ENCODE peak calls at places on chromosomes 2 and 18, in nine cellular contexts. P is GM23248, M is hepatocyte, E is PC-9, R is neural progenitor cell, Z is fibroblast of lung, I is PC-3, B is DND-41, Y is GM23338. A is an unnamed sample.

GRCh38 chr2:166494140-166494544 is at the start of gene SCN7A:
- DNase-seq in P (peak; percentile 64), I (peak; percentile 23), Y (peak; percentile 75), E (no peak), B (no peak), R (peak; percentile 87), Z (peak; percentile 86), M (peak; percentile 77), A (no peak)

GRCh38 chr2:217951521-217952247 is 51.1 kb downstream of the TNS1 start:
- DNase-seq in M (no peak), E (peak; percentile 57), R (no peak), Y (no peak), B (no peak), P (no peak), Z (no peak), I (no peak), A (peak; percentile 80)

GRCh38 chr2:187117483-187117882 is 268.5 kb upstream of the ZSWIM2 start:
- DNase-seq in I (no peak), M (no peak), P (peak; percentile 3), Y (peak; percentile 61), E (no peak), Z (no peak), R (peak; percentile 74), B (no peak), A (no peak)

GRCh38 chr18:10444314-10445006 is 10.0 kb upstream of the APCDD1 start:
- DNase-seq in B (no peak), M (peak; percentile 24), I (no peak), Z (peak; percentile 72), E (no peak), Y (no peak), P (no peak), R (no peak), A (no peak)

GRCh38 chr18:52339891-52340371 is at the start of gene DCC:
- DNase-seq in Z (peak; percentile 71), Y (peak; percentile 82), B (no peak), E (peak; percentile 4), I (peak; percentile 43), P (peak; percentile 58), R (peak; percentile 87), M (peak; percentile 77), A (no peak)

GRCh38 chr2:37648316-37649011 is 23.0 kb downstream of the CDC42EP3 start:
- DNase-seq in B (no peak), M (no peak), E (no peak), I (no peak), R (no peak), P (peak; percentile 59), Z (peak; percentile 67), Y (no peak), A (peak; percentile 80)

GRCh38 chr18:76359909-76360308 is 135.1 kb downstream of the ZNF516 start:
- DNase-seq in M (no peak), E (no peak), R (no peak), Y (no peak), P (no peak), Z (no peak), B (no peak), I (no peak), A (no peak)

GRCh38 chr2:210195066-210195852 is 24.1 kb upstream of the KANSL1L start:
- DNase-seq in R (peak; percentile 53), B (peak; percentile 13), Z (peak; percentile 76), P (peak; percentile 73), M (peak; percentile 67), Y (peak; percentile 73), E (no peak), I (peak; percentile 60), A (no peak)

GRCh38 chr2:191806396-191806795 is 40.5 kb downstream of the CAVIN2 start:
- DNase-seq in M (no peak), I (no peak), B (no peak), Z (peak; percentile 33), R (no peak), Y (no peak), P (peak; percentile 10), E (no peak), A (no peak)

GRCh38 chr2:20040489-20041172 is 10.8 kb downstream of the LAPTM4A start:
- DNase-seq in B (no peak), R (no peak), Y (no peak), M (no peak), P (peak; percentile 66), E (no peak), I (peak; percentile 80), Z (no peak), A (no peak)

GRCh38 chr2:205857532-205857931 is 175.2 kb downstream of the NRP2 start:
- DNase-seq in B (no peak), I (no peak), M (no peak), Y (no peak), Z (no peak), R (no peak), E (no peak), P (no peak), A (no peak)

GRCh38 chr2:183780072-183780471 is 655.8 kb downstream of the NUP35 start:
- DNase-seq in R (no peak), Z (no peak), P (no peak), M (no peak), I (no peak), E (no peak), B (no peak), Y (no peak), A (no peak)

GRCh38 chr2:70498054-70498453 is 55.6 kb downstream of the TGFA start:
- DNase-seq in I (peak; percentile 82), Y (peak; percentile 72), R (peak; percentile 14), M (no peak), P (no peak), B (no peak), Z (no peak), E (no peak), A (no peak)

GRCh38 chr2:96374211-96374951 is 38.8 kb downstream of the NCAPH start:
- DNase-seq in I (peak; percentile 76), M (peak; percentile 42), P (peak; percentile 38), R (no peak), Z (peak; percentile 46), E (no peak), Y (no peak), B (no peak), A (no peak)

GRCh38 chr18:12329125-12329698 is 21.2 kb downstream of the TUBB6 start:
- DNase-seq in M (no peak), B (no peak), I (no peak), P (no peak), Y (no peak), E (no peak), Z (no peak), R (no peak), A (no peak)
- H3K36me3 ChIP-seq in M (no peaks in the 10 kb centered on the region), B (peaks cover 68% of the 10 kb centered on the region), I (peaks cover 36% of the 10 kb centered on the region), P (peaks cover 30% of the 10 kb centered on the region), Y (peaks cover 13% of the 10 kb centered on the region), E (peaks cover 13% of the 10 kb centered on the region), Z (peaks cover 30% of the 10 kb centered on the region), R (peaks cover 4% of the 10 kb centered on the region), A (peaks cover 67% of the 10 kb centered on the region)

GRCh38 chr2:38720613-38721241 is 30.4 kb downstream of the SRSF7 start:
- DNase-seq in Y (no peak), P (peak; percentile 99), R (no peak), B (no peak), I (peak; percentile 95), Z (peak; percentile 98), M (peak; percentile 76), E (peak; percentile 87), A (peak; percentile 89)

GRCh38 chr2:38719706-38720105 is 31.5 kb downstream of the SRSF7 start:
- DNase-seq in I (no peak), Z (no peak), B (no peak), P (no peak), M (no peak), R (no peak), E (no peak), Y (no peak), A (no peak)

GRCh38 chr2:38723173-38723572 is 28.0 kb downstream of the SRSF7 start:
- DNase-seq in E (no peak), M (no peak), P (no peak), R (no peak), Y (no peak), I (no peak), B (no peak), Z (no peak), A (no peak)

DNA sequence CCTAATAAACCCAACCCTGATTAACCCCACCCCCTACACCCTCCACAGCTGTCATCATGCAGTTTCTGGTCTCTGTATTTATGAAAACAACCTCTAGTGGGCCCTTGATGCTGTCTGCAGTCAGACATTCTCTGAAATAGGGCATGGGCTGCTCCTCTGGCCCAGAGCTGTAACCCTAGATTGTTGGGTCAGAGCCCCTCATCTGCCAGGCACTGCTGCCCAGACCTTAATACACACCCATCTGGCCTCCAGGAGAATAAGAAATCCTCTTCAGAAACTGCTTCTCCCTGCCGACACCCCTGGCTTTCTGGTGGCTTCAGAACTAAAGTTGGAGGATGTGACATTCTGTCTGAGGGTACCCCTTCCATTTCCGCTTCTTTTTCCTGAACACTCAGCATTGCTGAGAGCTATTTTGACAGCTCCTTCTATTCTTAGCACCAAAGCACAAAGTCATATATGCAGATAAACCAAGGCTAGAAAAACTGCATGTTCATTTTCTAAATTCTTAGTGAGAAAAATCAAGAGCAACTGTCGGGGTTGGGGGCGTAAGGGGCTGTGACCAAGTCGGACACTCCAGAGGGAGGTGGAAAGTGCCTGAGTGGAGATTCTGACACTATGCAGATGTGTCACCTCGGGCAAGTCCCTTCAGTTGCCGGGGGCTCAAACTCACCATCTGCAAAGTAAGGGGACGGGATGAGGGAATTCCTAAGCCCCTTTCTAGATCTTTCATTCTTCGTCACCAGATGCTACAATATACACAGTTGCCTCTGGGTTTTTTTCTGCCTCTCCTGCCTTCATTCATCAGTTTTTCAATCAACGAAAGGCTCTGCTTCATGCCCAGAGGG is 28.7 kb downstream of the SRSF7 start:
- DNase-seq in I (no peak), Y (no peak), B (no peak), R (no peak), Z (no peak), M (no peak), E (no peak), P (no peak), A (no peak)
- H3K4me3 ChIP-seq in I (no peak overlapping the region), Y (no peak overlapping the region), B (no peak overlapping the region), R (no peak overlapping the region), Z (no peak overlapping the region), M (no peak overlapping the region), E (no peak overlapping the region), P (no peak overlapping the region), A (no peak overlapping the region)

GRCh38 chr2:85529809-85530208 is 9.2 kb upstream of the MAT2A start:
- DNase-seq in B (no peak), I (no peak), R (no peak), Z (no peak), Y (no peak), P (no peak), E (no peak), M (no peak), A (no peak)
- H3K79me2 ChIP-seq in B (no peaks in the 10 kb centered on the region), I (no peaks in the 10 kb centered on the region), R (no peaks in the 10 kb centered on the region), Z (no peaks in the 10 kb centered on the region), Y (no peaks in the 10 kb centered on the region), P (no peaks in the 10 kb centered on the region), E (no peaks in the 10 kb centered on the region), M (no peaks in the 10 kb centered on the region), A (no peaks in the 10 kb centered on the region)

GRCh38 chr2:152664725-152665124 is 52.5 kb downstream of the PRPF40A start:
- DNase-seq in Z (no peak), M (no peak), E (no peak), I (no peak), R (no peak), B (no peak), Y (no peak), P (no peak), A (no peak)
- H3K36me3 ChIP-seq in Z (peaks cover 9% of the 10 kb centered on the region), M (peaks cover 4% of the 10 kb centered on the region), E (peaks cover 52% of the 10 kb centered on the region), I (peaks cover 81% of the 10 kb centered on the region), R (peaks cover 31% of the 10 kb centered on the region), B (peaks cover 96% of the 10 kb centered on the region), Y (peaks cover 77% of the 10 kb centered on the region), P (peaks cover 62% of the 10 kb centered on the region), A (peaks cover 83% of the 10 kb centered on the region)

GRCh38 chr2:28896906-28897305 is 2.4 kb downstream of the WDR43 start:
- DNase-seq in Y (peak; percentile 28), I (peak; percentile 73), M (no peak), R (no peak), B (no peak), E (peak; percentile 4), Z (peak; percentile 28), P (peak; percentile 91), A (peak; percentile 88)
- H3K4me3 ChIP-seq in Y (peak overlapping the region; percentile 95), I (peak overlapping the region; percentile 92), M (no peak overlapping the region), R (peak overlapping the region; percentile 94), B (peak overlapping the region; percentile 100), E (peak overlapping the region; percentile 98), Z (peak overlapping the region; percentile 99), P (peak overlapping the region; percentile 96), A (no peak overlapping the region)